ENCODE peak calls at places on chromosomes 3 and 15, in seven cellular contexts. E, H, O, R, C, D and N are unnamed samples. For H3K4me1, the result is how much of the 10 kb centered on the place peaks cover.

GRCh38 chr15:49134683-49135341 is 20.6 kb downstream of the COPS2 start:
- DNase-seq in H (no peak), D (no peak), E (no peak), R (no peak), C (no peak), O (no peak), N (no peak)

GRCh38 chr15:92306662-92307061 is 87.0 kb upstream of the ST8SIA2 start:
- DNase-seq in H (no peak), C (no peak), R (peak), O (no peak), E (no peak), D (peak), N (no peak)

GRCh38 chr3:40043444-40043755 is 234.0 kb downstream of the MYRIP start:
- DNase-seq in C (no peak), D (peak), R (no peak), H (no peak), O (no peak), E (no peak), N (no peak)

GRCh38 chr15:74748322-74748946 is at the start of gene CYP1A2:
- DNase-seq in E (no peak), C (no peak), D (no peak), R (no peak), H (no peak), O (peak), N (no peak)

GRCh38 chr15:101446527-101447167 is 42.9 kb downstream of the PCSK6 start:
- DNase-seq in C (no peak), H (no peak), O (no peak), D (peak), R (no peak), E (no peak), N (no peak)

GRCh38 chr3:52432631-52433030 is 12.3 kb downstream of the SEMA3G start:
- DNase-seq in R (no peak), H (no peak), E (no peak), D (no peak), C (no peak), O (no peak), N (no peak)

GRCh38 chr3:107870096-107870495 is 220.7 kb downstream of the CD47 start:
- DNase-seq in D (no peak), O (no peak), C (no peak), E (no peak), R (no peak), H (no peak), N (no peak)

GRCh38 chr15:66619152-66619903 is 53.5 kb upstream of the LCTL start:
- DNase-seq in E (peak), D (peak), R (peak), C (no peak), H (peak), O (peak), N (peak)

GRCh38 chr15:40325700-40326099 is 2.2 kb downstream of the INAFM2 start:
- DNase-seq in O (no peak), R (no peak), D (no peak), H (no peak), E (no peak), C (no peak), N (no peak)

GRCh38 chr15:40323239-40323952 is at the start of gene INAFM2:
- DNase-seq in D (peak), E (peak), R (peak), H (peak), O (peak), C (peak), N (peak)

GRCh38 chr15:40322531-40323238 is 807 bp upstream of the INAFM2 start:
- DNase-seq in C (no peak), D (no peak), O (no peak), R (no peak), E (no peak), H (no peak), N (peak)

GRCh38 chr15:40325188-40325587 is 1.7 kb downstream of the INAFM2 start:
- DNase-seq in H (no peak), R (no peak), C (no peak), E (no peak), D (peak), O (no peak), N (no peak)

DNA sequence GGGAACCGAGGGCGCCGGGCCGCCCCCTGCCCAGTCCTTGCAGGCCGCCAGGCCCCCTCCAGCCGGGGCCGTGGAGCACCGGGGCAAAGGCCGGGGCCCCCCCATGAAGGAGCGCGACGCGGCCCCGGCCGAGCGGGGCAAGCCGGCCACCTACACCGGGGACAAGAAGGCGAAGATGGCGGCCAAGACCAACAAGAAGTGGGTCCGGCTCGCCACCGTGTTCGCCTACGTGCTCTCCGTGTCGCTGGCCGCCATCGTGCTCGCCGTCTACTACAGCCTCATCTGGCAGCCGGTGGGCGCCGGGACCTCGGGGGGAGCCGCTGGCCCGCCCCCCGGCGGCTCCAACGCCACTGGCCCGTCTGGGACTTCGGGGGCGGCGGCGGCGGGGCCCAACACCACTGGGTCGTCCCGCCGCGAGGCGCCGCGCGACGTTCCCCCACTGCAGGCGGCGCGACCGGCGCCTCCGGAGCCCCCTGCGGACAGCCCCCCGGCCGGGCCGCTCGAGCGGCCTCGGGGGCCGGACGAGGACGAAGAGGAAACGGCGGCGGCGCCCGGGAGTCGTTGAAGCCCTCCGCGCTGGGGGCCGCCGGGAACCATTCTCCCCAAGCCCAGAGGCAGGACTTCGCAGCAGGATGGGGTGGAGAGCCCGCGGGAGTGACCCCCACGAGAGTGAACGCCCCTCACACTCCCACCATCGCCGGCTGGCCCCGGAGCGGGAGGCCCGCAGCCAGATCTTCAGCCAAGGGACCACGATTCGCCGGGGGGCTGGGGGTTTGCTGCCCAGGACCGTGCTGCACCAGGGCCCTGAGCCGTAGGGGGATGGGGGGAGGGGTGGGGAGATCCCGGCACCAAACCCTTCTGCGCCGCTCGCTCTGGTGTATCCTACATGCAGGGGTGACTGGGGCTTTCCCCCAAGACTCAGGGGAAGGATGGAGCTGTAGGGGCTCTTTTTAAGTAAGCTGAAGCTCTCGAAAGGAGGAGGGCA is 753 bp downstream of the INAFM2 start:
- DNase-seq in E (no peak), O (peak), C (no peak), R (no peak), D (peak), H (peak), N (no peak)
- H3K4me1 ChIP-seq in E (under half), O (under half), C (under half), R (under half), D (under half), H (under half), N (under half)

DNA sequence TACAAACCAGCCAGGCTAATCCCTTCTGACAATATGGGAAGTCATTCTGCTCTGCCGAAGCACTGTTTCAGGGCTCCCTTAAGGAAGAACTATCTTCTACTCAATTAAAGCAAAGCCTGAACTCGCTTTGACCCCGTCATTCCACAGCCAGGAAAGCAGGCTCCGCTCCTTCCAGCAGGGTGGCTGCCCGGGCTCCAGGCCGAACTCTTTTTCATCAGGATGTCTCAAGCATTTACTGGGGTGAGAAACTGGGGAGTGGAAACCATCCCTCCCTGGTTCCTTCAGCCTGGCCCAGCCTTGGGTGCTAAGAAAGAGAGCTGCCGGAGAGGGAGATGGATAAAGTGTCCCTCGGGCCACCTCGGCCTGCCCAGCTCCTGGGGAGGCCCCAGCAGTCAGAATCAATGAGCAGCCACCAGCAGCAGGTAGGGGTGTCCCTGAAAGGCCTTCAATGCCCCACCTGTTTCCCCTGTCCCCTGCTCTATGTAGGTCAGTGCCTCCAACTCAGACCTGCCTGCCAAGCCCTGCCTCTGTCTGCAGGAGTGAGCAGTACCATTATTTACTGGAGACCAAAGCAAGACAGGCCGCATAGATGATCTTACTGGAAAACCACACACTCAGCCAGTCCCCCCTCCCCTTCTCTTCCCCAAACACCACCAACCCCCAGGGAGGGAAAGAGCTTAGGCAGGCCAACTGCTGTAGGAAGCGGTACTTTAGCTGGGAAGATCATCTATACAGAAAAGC is 225.6 kb upstream of the TLE3 start:
- DNase-seq in D (peak), O (peak), C (no peak), E (no peak), H (no peak), R (no peak), N (no peak)
- H3K4me1 ChIP-seq in D (half or more), O (under half), C (under half), E (under half), H (under half), R (under half), N (under half)

GRCh38 chr3:177640319-177640997 is 443.2 kb upstream of the TBL1XR1 start:
- DNase-seq in O (no peak), R (no peak), C (no peak), D (no peak), E (no peak), H (no peak), N (no peak)

GRCh38 chr3:177646749-177647148 is 449.5 kb upstream of the TBL1XR1 start:
- DNase-seq in O (no peak), D (no peak), C (no peak), E (no peak), H (peak), R (no peak), N (peak)

GRCh38 chr3:177641206-177641605 is 443.9 kb upstream of the TBL1XR1 start:
- DNase-seq in C (no peak), R (no peak), O (no peak), H (no peak), E (no peak), D (no peak), N (no peak)

GRCh38 chr3:177642042-177642441 is 444.8 kb upstream of the TBL1XR1 start:
- DNase-seq in C (no peak), H (no peak), R (no peak), O (no peak), D (no peak), E (no peak), N (no peak)

GRCh38 chr3:177642482-177643163 is 445.3 kb upstream of the TBL1XR1 start:
- DNase-seq in H (no peak), E (no peak), R (no peak), C (no peak), D (no peak), O (no peak), N (peak)
- H3K4me1 ChIP-seq in H (under half), E (under half), R (under half), C (under half), D (under half), O (under half), N (half or more)

DNA sequence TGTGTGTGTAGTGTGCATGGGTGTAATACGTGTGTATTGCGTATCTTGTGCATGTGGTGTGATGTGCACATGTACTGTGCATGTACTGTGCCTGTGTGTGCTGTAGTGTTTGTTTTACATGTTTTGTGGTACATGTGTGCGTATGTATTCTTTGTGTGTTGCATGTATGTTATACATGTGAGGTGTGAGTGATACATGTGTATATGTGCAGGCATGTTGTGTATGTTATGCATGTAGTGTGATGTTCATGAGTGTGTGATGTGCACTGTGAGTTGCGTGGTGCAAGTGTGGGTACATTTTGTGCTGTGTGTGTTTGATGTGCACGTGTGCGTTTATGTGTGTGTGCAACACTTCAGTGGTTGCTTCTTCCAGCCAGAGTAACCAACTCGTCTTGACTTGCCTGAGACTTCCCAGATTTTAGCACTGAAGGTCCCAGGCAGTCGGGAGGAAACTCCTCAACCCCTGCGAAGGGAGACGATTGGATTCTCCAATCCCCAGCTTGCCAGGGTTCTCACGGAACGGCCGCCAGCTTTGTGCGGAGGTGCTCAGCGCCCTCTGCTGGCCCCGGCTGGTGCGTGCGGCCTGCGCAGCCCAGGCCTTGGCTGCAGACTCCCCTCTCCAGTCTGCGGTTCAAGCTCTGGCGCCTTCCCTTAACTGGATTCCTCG is 3.6 kb downstream of the GALNT15 start:
- DNase-seq in D (peak), E (peak), H (peak), C (peak), R (peak), O (peak), N (peak)
- H3K4me1 ChIP-seq in D (half or more), E (under half), H (under half), C (under half), R (under half), O (under half), N (under half)

GRCh38 chr3:55540579-55540978 is 53.5 kb upstream of the WNT5A start:
- DNase-seq in E (no peak), R (no peak), O (no peak), H (no peak), C (no peak), D (no peak), N (no peak)
- H3K4me1 ChIP-seq in E (under half), R (under half), O (under half), H (under half), C (under half), D (under half), N (under half)

GRCh38 chr3:16374047-16375019 is 109.3 kb downstream of the OXNAD1 start:
- DNase-seq in C (peak), D (no peak), O (no peak), R (no peak), H (peak), E (no peak), N (peak)
- H3K4me1 ChIP-seq in C (under half), D (under half), O (under half), R (under half), H (under half), E (half or more), N (half or more)

GRCh38 chr3:127011270-127011992 is 28.5 kb downstream of the PLXNA1 start:
- DNase-seq in E (peak), C (no peak), D (peak), H (no peak), O (no peak), R (no peak), N (no peak)
- H3K4me1 ChIP-seq in E (under half), C (under half), D (under half), H (under half), O (under half), R (under half), N (under half)

DNA sequence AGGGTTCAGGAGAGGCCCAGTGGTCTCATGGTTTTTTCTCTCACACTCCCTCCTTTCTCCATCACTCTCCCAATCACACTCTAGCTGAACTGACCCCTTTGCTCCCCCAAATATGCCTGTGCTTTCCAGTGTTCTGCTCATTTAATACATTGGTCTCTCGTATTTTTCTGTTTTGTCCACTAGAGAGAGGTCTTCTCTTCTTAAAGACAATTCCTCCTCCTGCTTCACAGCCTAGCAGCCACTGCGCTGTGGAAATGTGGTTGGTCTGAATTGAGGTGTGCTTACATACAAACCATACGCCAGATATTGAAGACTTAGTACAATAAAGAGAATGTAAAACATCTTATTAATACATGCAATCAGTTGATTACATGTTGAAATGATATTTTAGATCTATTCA is 60.6 kb upstream of the XCR1 start:
- DNase-seq in E (no peak), D (peak), R (no peak), H (peak), O (no peak), C (no peak), N (no peak)
- H3K4me1 ChIP-seq in E (under half), D (under half), R (under half), H (under half), O (under half), C (under half), N (under half)

GRCh38 chr3:61929631-61930030 is 368.3 kb downstream of the PTPRG start:
- DNase-seq in O (no peak), H (no peak), C (no peak), E (no peak), D (no peak), R (no peak), N (no peak)
- H3K4me1 ChIP-seq in O (under half), H (under half), C (under half), E (under half), D (under half), R (under half), N (under half)